ENCODE peak calls at places on chromosomes 4 and X, in ten cellular contexts. V is Daoy; D is cardiac fibroblast; E is GM20000; W is H54; O is activated CD4-positive, CD25-positive, alpha-beta regulatory T cell treated with anti-CD3 and anti-CD28 coated beads, Interleukin-2, amount 50 U/mL, for 72 hours; N is esophagus muscularis mucosa; Z is Right ventricle myocardium superior; K is CD8-positive, alpha-beta memory T cell; B is midbrain. C is an unnamed sample.
A peak's percentile ranks its signal among the peaks of the same experiment; 100 is the strongest.

GRCh38 chr4:25128671-25129070 is 31.6 kb downstream of the SEPSECS start:
- DNase-seq in V (no peak), D (peak; percentile 40), E (no peak), W (no peak), O (no peak), N (no peak), Z (no peak), K (no peak), B (no peak), C (no peak)

GRCh38 chr4:73985528-73985852 is 2.5 kb downstream of the PPBP start:
- DNase-seq in V (no peak), D (no peak), E (no peak), W (no peak), O (no peak), N (no peak), Z (no peak), K (no peak), B (no peak), C (no peak)

GRCh38 chr4:3237266-3237665 is 11.7 kb upstream of the MSANTD1 start:
- DNase-seq in V (no peak), D (no peak), E (no peak), W (no peak), O (no peak), N (no peak), Z (no peak), K (no peak), B (no peak), C (no peak)

GRCh38 chr4:142563682-142564291 is 282.3 kb downstream of the INPP4B start:
- DNase-seq in V (peak; percentile 48), D (peak; percentile 26), E (no peak), W (no peak), O (no peak), N (no peak), Z (no peak), K (no peak), B (no peak), C (no peak)

GRCh38 chr4:184349283-184350039 is 124.9 kb downstream of the IRF2 start:
- DNase-seq in V (no peak), D (no peak), E (no peak), W (no peak), O (no peak), N (no peak), Z (no peak), K (no peak), B (no peak), C (no peak)

GRCh38 chr4:118087366-118087765 is 53.1 kb downstream of the NDST3 start:
- DNase-seq in V (no peak), D (no peak), E (no peak), W (no peak), O (no peak), N (no peak), Z (no peak), K (no peak), B (no peak), C (no peak)

GRCh38 chr4:3515646-3516045 is 16.6 kb downstream of the LRPAP1 start:
- DNase-seq in V (no peak), D (no peak), E (no peak), W (no peak), O (no peak), N (no peak), Z (peak; percentile 6), K (no peak), B (no peak), C (no peak)

GRCh38 chr4:118338981-118339765 is 13.6 kb downstream of the PRSS12 start:
- DNase-seq in V (peak; percentile 24), D (peak; percentile 89), E (no peak), W (no peak), O (no peak), N (no peak), Z (no peak), K (no peak), B (no peak), C (no peak)

GRCh38 chrX:153485396-153486080 is 9.2 kb upstream of the BGN start:
- DNase-seq in V (no peak), D (no peak), E (no peak), W (no peak), O (no peak), N (no peak), Z (no peak), K (no peak), B (no peak), C (no peak)

GRCh38 chr4:174056959-174057358 is 226.5 kb downstream of the FBXO8 start:
- DNase-seq in V (no peak), D (no peak), E (no peak), W (no peak), O (no peak), N (no peak), Z (no peak), K (no peak), B (no peak), C (no peak)

GRCh38 chr4:153274967-153275366 is 69.5 kb upstream of the MND1 start:
- DNase-seq in V (no peak), D (no peak), E (no peak), W (no peak), O (no peak), N (no peak), Z (no peak), K (no peak), B (no peak), C (no peak)

GRCh38 chr4:156553659-156554058 is 417.9 kb downstream of the PDGFC start:
- DNase-seq in V (no peak), D (no peak), E (no peak), W (no peak), O (no peak), N (no peak), Z (no peak), K (no peak), B (no peak), C (no peak)

GRCh38 chrX:153771686-153772607 is 7.9 kb downstream of the PLXNB3 start:
- DNase-seq in V (no peak), D (no peak), E (peak; percentile 3), W (no peak), O (peak; percentile 26), N (no peak), Z (peak; percentile 16), K (peak; percentile 30), B (no peak), C (peak; percentile 4)

GRCh38 chr4:17111959-17112659 is 213.7 kb upstream of the LDB2 start:
- DNase-seq in V (no peak), D (peak; percentile 38), E (peak; percentile 11), W (peak; percentile 2), O (no peak), N (peak; percentile 60), Z (no peak), K (no peak), B (peak; percentile 52), C (no peak)

GRCh38 chr4:90603540-90603939 is 476.3 kb downstream of the CCSER1 start:
- DNase-seq in V (no peak), D (no peak), E (no peak), W (no peak), O (no peak), N (no peak), Z (no peak), K (no peak), B (no peak), C (no peak)

GRCh38 chr4:118757761-118758213 is 72.6 kb downstream of the METTL14 start:
- DNase-seq in V (no peak), D (peak; percentile 82), E (no peak), W (no peak), O (no peak), N (no peak), Z (no peak), K (no peak), B (no peak), C (no peak)

GRCh38 chr4:71857713-71858451 is 74.0 kb upstream of the GC start:
- DNase-seq in V (no peak), D (no peak), E (no peak), W (no peak), O (no peak), N (no peak), Z (no peak), K (no peak), B (no peak), C (no peak)

GRCh38 chr4:89682808-89683207 is 154.2 kb downstream of the SNCA start:
- DNase-seq in V (no peak), D (no peak), E (no peak), W (no peak), O (no peak), N (no peak), Z (no peak), K (no peak), B (no peak), C (no peak)

GRCh38 chr4:177455591-177455990 is 13.4 kb upstream of the AGA start:
- DNase-seq in V (no peak), D (peak; percentile 29), E (no peak), W (no peak), O (no peak), N (no peak), Z (no peak), K (no peak), B (no peak), C (no peak)

GRCh38 chrX:76922100-76922499 is 494.6 kb downstream of the MAGEE1 start:
- DNase-seq in V (no peak), D (no peak), E (no peak), W (no peak), O (no peak), N (no peak), Z (no peak), K (no peak), B (no peak), C (no peak)